ENCODE peak calls at places on chromosome 2, in nine cellular contexts. K is stomach, B is HepG2, N is K562, D is sigmoid colon, Y is SK-N-SH, Q is GM12878, X is H1, G is suprapubic skin. O is an unnamed sample.

GRCh38 chr2:159584796-159585195 is 31.6 kb downstream of the BAZ2B start:
- DNase-seq in B (no peak), N (no peak), X (no peak), K (no peak), G (no peak), D (no peak), Y (no peak), Q (no peak), O (no peak)

GRCh38 chr2:54122939-54123338 is 7.5 kb downstream of the ACYP2 start:
- DNase-seq in G (no peak), K (no peak), N (no peak), X (no peak), Y (no peak), D (no peak), B (peak; percentile 79), Q (no peak), O (no peak)

GRCh38 chr2:154600931-154601494 is 97.5 kb upstream of the KCNJ3 start:
- DNase-seq in G (no peak), Y (no peak), X (no peak), N (no peak), K (no peak), D (no peak), B (no peak), Q (no peak), O (no peak)

GRCh38 chr2:176744156-176744555 is 468.4 kb upstream of the HNRNPA3 start:
- DNase-seq in Q (no peak), N (no peak), G (no peak), D (no peak), B (no peak), K (no peak), Y (no peak), X (no peak), O (no peak)

GRCh38 chr2:47688561-47688960 is 94.4 kb upstream of the MSH6 start:
- DNase-seq in Y (no peak), B (no peak), D (no peak), N (no peak), Q (no peak), G (no peak), K (no peak), X (no peak), O (no peak)

GRCh38 chr2:43305006-43305405 is 78.6 kb upstream of the ZFP36L2 start:
- DNase-seq in Y (no peak), G (no peak), K (no peak), Q (no peak), N (no peak), B (no peak), D (peak; percentile 77), X (no peak), O (no peak)

GRCh38 chr2:150653351-150653750 is 165.9 kb upstream of the RND3 start:
- DNase-seq in X (no peak), G (no peak), D (no peak), B (no peak), Y (no peak), Q (no peak), K (no peak), N (no peak), O (no peak)

GRCh38 chr2:22521620-22522019 is 863.4 kb upstream of the KLHL29 start:
- DNase-seq in Q (no peak), X (no peak), B (no peak), K (no peak), G (no peak), D (no peak), Y (no peak), N (no peak), O (no peak)

GRCh38 chr2:25050128-25050527 is 8.3 kb downstream of the EFR3B start:
- DNase-seq in Q (peak; percentile 43), G (no peak), B (no peak), X (no peak), Y (no peak), N (no peak), D (no peak), K (no peak), O (no peak)

GRCh38 chr2:207503234-207503633 is 26.5 kb upstream of the CREB1 start:
- DNase-seq in B (no peak), G (no peak), Q (no peak), K (no peak), N (peak; percentile 67), Y (no peak), X (no peak), D (no peak), O (peak; percentile 14)

GRCh38 chr2:55239656-55240222 is 7.3 kb downstream of the RPS27A start:
- DNase-seq in D (no peak), G (no peak), K (no peak), N (no peak), X (no peak), Y (no peak), B (peak; percentile 37), Q (no peak), O (no peak)

GRCh38 chr2:101533611-101534601 is 59.0 kb upstream of the RFX8 start:
- DNase-seq in G (no peak), N (no peak), Q (no peak), D (no peak), K (no peak), X (peak; percentile 49), Y (no peak), B (no peak), O (no peak)

GRCh38 chr2:105387225-105387624 is 11.6 kb downstream of the FHL2 start:
- DNase-seq in B (no peak), K (no peak), Q (no peak), N (no peak), D (no peak), G (peak; percentile 11), X (no peak), Y (no peak), O (peak; percentile 7)

GRCh38 chr2:29401994-29402393 is 286.8 kb downstream of the CLIP4 start:
- DNase-seq in Q (no peak), K (peak; percentile 41), D (no peak), N (no peak), X (no peak), G (no peak), Y (peak; percentile 48), B (no peak), O (no peak)

GRCh38 chr2:235951980-235952379 is 216.2 kb downstream of the GBX2 start:
- DNase-seq in Y (no peak), N (no peak), Q (no peak), D (peak; percentile 2), K (no peak), X (no peak), B (no peak), G (no peak), O (no peak)

GRCh38 chr2:218329027-218329825 is 27.4 kb upstream of the CATIP start:
- DNase-seq in Q (peak; percentile 77), D (no peak), G (no peak), K (no peak), B (no peak), X (no peak), Y (no peak), N (no peak), O (no peak)

GRCh38 chr2:110097506-110098220 is 18.0 kb downstream of the MALL start:
- DNase-seq in K (no peak), Q (no peak), G (no peak), D (no peak), N (no peak), B (no peak), Y (no peak), X (no peak), O (peak; percentile 57)
- TF ChIP-seq POLR2AphosphoS5 in K (no peak), Q (no peak), G (no peak), D (no peak), N (no peak), B (no peak), Y (no peak), X (no peak), O (no peak)

GRCh38 chr2:213934560-213934959 is 476.3 kb upstream of the VWC2L start:
- DNase-seq in K (no peak), N (peak; percentile 2), G (no peak), D (no peak), Y (peak; percentile 23), B (peak; percentile 44), X (no peak), Q (peak; percentile 11), O (no peak)
- TF ChIP-seq EP300 in K (no peak), N (no peak), G (no peak), D (no peak), Y (no peak), B (no peak), X (no peak), Q (no peak), O (no peak)

DNA sequence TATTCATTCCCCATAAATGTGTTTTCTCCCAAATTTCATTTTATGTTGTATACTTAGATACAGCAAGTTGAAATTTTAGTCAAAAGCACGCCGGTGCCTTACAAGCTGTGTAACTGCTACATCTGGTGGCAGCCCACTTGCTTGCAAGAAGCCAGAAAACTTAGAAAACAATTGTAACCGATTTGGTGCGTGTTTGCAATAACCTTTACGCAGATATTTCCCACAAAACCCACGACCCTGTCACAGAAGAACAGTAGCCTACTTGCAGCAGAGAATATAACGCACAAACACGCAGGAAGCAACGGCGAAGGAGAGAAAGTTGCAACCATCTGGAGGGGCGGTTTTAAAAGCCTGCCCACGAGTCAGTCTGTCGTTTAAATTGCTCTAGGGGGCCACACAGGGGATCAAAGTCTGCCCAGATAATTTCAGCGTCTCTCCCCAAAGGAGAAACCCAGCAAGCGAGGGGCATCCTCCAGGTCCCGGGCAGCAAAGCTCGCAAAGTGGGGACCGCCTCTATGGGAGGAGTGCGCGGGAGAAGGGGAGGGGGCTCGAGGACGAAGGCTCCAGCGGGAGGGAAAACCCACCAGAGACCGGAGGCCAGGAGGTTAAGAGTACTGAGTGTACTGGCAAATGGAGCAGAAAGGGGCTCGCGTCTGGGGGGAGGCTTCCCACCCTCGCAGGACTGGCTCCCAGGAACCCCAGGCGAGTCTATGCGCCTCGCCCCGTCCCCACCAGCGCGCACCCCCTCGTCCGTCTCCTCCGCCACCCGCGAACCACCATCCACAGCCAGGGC is 1.2 kb downstream of the TLK1 start:
- DNase-seq in X (peak; percentile 59), Y (peak; percentile 76), B (peak; percentile 66), D (peak; percentile 76), Q (no peak), G (peak; percentile 76), K (peak; percentile 33), N (peak; percentile 64), O (peak; percentile 49)
- TF ChIP-seq POLR2AphosphoS5 in X (no peak), Y (peak; percentile 21), B (peak; percentile 83), D (no peak), Q (peak; percentile 75), G (no peak), K (no peak), N (peak; percentile 51), O (no peak)

GRCh38 chr2:26590439-26590838 is 50.7 kb downstream of the CIB4 start:
- DNase-seq in D (peak; percentile 26), K (no peak), B (no peak), G (no peak), Y (peak; percentile 31), X (no peak), N (no peak), Q (no peak), O (no peak)
- TF ChIP-seq EP300 in D (no peak), K (no peak), B (no peak), G (no peak), Y (no peak), X (no peak), N (no peak), Q (no peak), O (no peak)

GRCh38 chr2:111108745-111109271 is 11.9 kb upstream of the BCL2L11 start:
- DNase-seq in N (no peak), G (no peak), X (no peak), Q (no peak), D (no peak), B (no peak), K (no peak), Y (no peak), O (no peak)
- TF ChIP-seq POLR2AphosphoS5 in N (no peak), G (no peak), X (no peak), Q (no peak), D (no peak), B (no peak), K (no peak), Y (no peak), O (no peak)